ENCODE peak calls at places on chromosome 21, in four cellular contexts. One of them, this sample, is unnamed.

GRCh38 chr21:16055012-16055411 is 325.2 kb downstream of the USP25 start:
- DNase-seq in NCI-H1092 treated with DMSO at 0.1 percent for 48 hours: no peak
- DNase-seq in left kidney: no peak
- DNase-seq in DMS79 treated with DMSO at 0.1 percent for 48 hours: peak; percentile 53
- DNase-seq in this sample: no peak

GRCh38 chr21:44514746-44515358 is 25.1 kb downstream of the KRTAP10-1 start:
- DNase-seq in NCI-H1092 treated with DMSO at 0.1 percent for 48 hours: no peak
- DNase-seq in left kidney: no peak
- DNase-seq in DMS79 treated with DMSO at 0.1 percent for 48 hours: no peak
- DNase-seq in this sample: no peak

GRCh38 chr21:33780631-33781030 is 135.0 kb downstream of the ATP5PO start:
- DNase-seq in NCI-H1092 treated with DMSO at 0.1 percent for 48 hours: no peak
- DNase-seq in DMS79 treated with DMSO at 0.1 percent for 48 hours: no peak
- DNase-seq in left kidney: no peak
- DNase-seq in this sample: no peak

GRCh38 chr21:35528109-35529042 is 479.3 kb upstream of the RUNX1 start:
- DNase-seq in DMS79 treated with DMSO at 0.1 percent for 48 hours: peak; percentile 34
- DNase-seq in NCI-H1092 treated with DMSO at 0.1 percent for 48 hours: no peak
- DNase-seq in left kidney: peak; percentile 86
- DNase-seq in this sample: peak; percentile 48

GRCh38 chr21:37412603-37413360 is 46.2 kb downstream of the DYRK1A start:
- DNase-seq in NCI-H1092 treated with DMSO at 0.1 percent for 48 hours: no peak
- DNase-seq in left kidney: no peak
- DNase-seq in DMS79 treated with DMSO at 0.1 percent for 48 hours: no peak
- DNase-seq in this sample: no peak

GRCh38 chr21:34364921-34365320 is 1.1 kb downstream of the KCNE2 start:
- DNase-seq in left kidney: no peak
- DNase-seq in DMS79 treated with DMSO at 0.1 percent for 48 hours: no peak
- DNase-seq in NCI-H1092 treated with DMSO at 0.1 percent for 48 hours: no peak
- DNase-seq in this sample: no peak

GRCh38 chr21:37793660-37794059 is 122.6 kb downstream of the KCNJ6 start:
- DNase-seq in NCI-H1092 treated with DMSO at 0.1 percent for 48 hours: no peak
- DNase-seq in DMS79 treated with DMSO at 0.1 percent for 48 hours: no peak
- DNase-seq in left kidney: no peak
- DNase-seq in this sample: no peak

GRCh38 chr21:26563977-26564503 is 9.0 kb downstream of the CYYR1 start:
- DNase-seq in left kidney: no peak
- DNase-seq in DMS79 treated with DMSO at 0.1 percent for 48 hours: no peak
- DNase-seq in NCI-H1092 treated with DMSO at 0.1 percent for 48 hours: no peak
- DNase-seq in this sample: no peak

GRCh38 chr21:46498335-46499050 is 39.8 kb downstream of the DIP2A start:
- DNase-seq in DMS79 treated with DMSO at 0.1 percent for 48 hours: no peak
- DNase-seq in left kidney: no peak
- DNase-seq in NCI-H1092 treated with DMSO at 0.1 percent for 48 hours: no peak
- DNase-seq in this sample: no peak

GRCh38 chr21:28393279-28393678 is 599.4 kb downstream of the LTN1 start:
- DNase-seq in NCI-H1092 treated with DMSO at 0.1 percent for 48 hours: no peak
- DNase-seq in DMS79 treated with DMSO at 0.1 percent for 48 hours: peak; percentile 6
- DNase-seq in left kidney: peak; percentile 72
- DNase-seq in this sample: no peak

GRCh38 chr21:38809170-38809878 is 3.6 kb downstream of the ETS2 start:
- DNase-seq in DMS79 treated with DMSO at 0.1 percent for 48 hours: no peak
- DNase-seq in left kidney: no peak
- DNase-seq in NCI-H1092 treated with DMSO at 0.1 percent for 48 hours: no peak
- DNase-seq in this sample: no peak

GRCh38 chr21:36487641-36488307 is 7.9 kb upstream of the CLDN14 start:
- DNase-seq in DMS79 treated with DMSO at 0.1 percent for 48 hours: no peak
- DNase-seq in NCI-H1092 treated with DMSO at 0.1 percent for 48 hours: no peak
- DNase-seq in left kidney: no peak
- DNase-seq in this sample: no peak

GRCh38 chr21:32562426-32562825 is 22.9 kb downstream of the TCP10L start:
- DNase-seq in left kidney: peak; percentile 53
- DNase-seq in NCI-H1092 treated with DMSO at 0.1 percent for 48 hours: no peak
- DNase-seq in DMS79 treated with DMSO at 0.1 percent for 48 hours: no peak
- DNase-seq in this sample: peak; percentile 35

GRCh38 chr21:16186742-16187141 is 457.0 kb downstream of the USP25 start:
- DNase-seq in DMS79 treated with DMSO at 0.1 percent for 48 hours: no peak
- DNase-seq in NCI-H1092 treated with DMSO at 0.1 percent for 48 hours: no peak
- DNase-seq in left kidney: no peak
- DNase-seq in this sample: no peak

GRCh38 chr21:42343101-42343500 is 7.7 kb downstream of the TFF2 start:
- DNase-seq in NCI-H1092 treated with DMSO at 0.1 percent for 48 hours: no peak
- DNase-seq in DMS79 treated with DMSO at 0.1 percent for 48 hours: no peak
- DNase-seq in left kidney: no peak
- DNase-seq in this sample: no peak

GRCh38 chr21:45286671-45287437 is 841 bp downstream of the POFUT2 start:
- DNase-seq in NCI-H1092 treated with DMSO at 0.1 percent for 48 hours: no peak
- DNase-seq in left kidney: peak; percentile 69
- DNase-seq in DMS79 treated with DMSO at 0.1 percent for 48 hours: no peak
- DNase-seq in this sample: no peak

GRCh38 chr21:40049031-40049958 is 182.1 kb downstream of the PCP4 start:
- DNase-seq in left kidney: peak; percentile 35
- DNase-seq in NCI-H1092 treated with DMSO at 0.1 percent for 48 hours: peak; percentile 75
- DNase-seq in DMS79 treated with DMSO at 0.1 percent for 48 hours: peak; percentile 92
- DNase-seq in this sample: no peak

GRCh38 chr21:45823100-45823681 is 158.4 kb upstream of the COL6A1 start:
- DNase-seq in left kidney: no peak
- DNase-seq in NCI-H1092 treated with DMSO at 0.1 percent for 48 hours: no peak
- DNase-seq in DMS79 treated with DMSO at 0.1 percent for 48 hours: no peak
- DNase-seq in this sample: no peak

GRCh38 chr21:40841524-40842196 is 5.3 kb downstream of the DSCAM start:
- DNase-seq in DMS79 treated with DMSO at 0.1 percent for 48 hours: peak; percentile 89
- DNase-seq in NCI-H1092 treated with DMSO at 0.1 percent for 48 hours: peak; percentile 95
- DNase-seq in left kidney: peak; percentile 95
- DNase-seq in this sample: no peak

GRCh38 chr21:36700961-36701911 is 2.3 kb downstream of the SIM2 start:
- DNase-seq in left kidney: peak; percentile 63
- DNase-seq in NCI-H1092 treated with DMSO at 0.1 percent for 48 hours: no peak
- DNase-seq in DMS79 treated with DMSO at 0.1 percent for 48 hours: no peak
- DNase-seq in this sample: peak; percentile 14

GRCh38 chr21:41919666-41920398 is 34.0 kb downstream of the C2CD2 start:
- DNase-seq in NCI-H1092 treated with DMSO at 0.1 percent for 48 hours: no peak
- DNase-seq in left kidney: no peak
- DNase-seq in DMS79 treated with DMSO at 0.1 percent for 48 hours: no peak
- DNase-seq in this sample: no peak

GRCh38 chr21:42028754-42029385 is 18.7 kb upstream of the ZBTB21 start:
- DNase-seq in left kidney: no peak
- DNase-seq in NCI-H1092 treated with DMSO at 0.1 percent for 48 hours: no peak
- DNase-seq in DMS79 treated with DMSO at 0.1 percent for 48 hours: no peak
- DNase-seq in this sample: no peak

GRCh38 chr21:42236693-42237092 is 17.8 kb downstream of the ABCG1 start:
- DNase-seq in left kidney: no peak
- DNase-seq in DMS79 treated with DMSO at 0.1 percent for 48 hours: no peak
- DNase-seq in NCI-H1092 treated with DMSO at 0.1 percent for 48 hours: no peak
- DNase-seq in this sample: no peak

GRCh38 chr21:35179990-35180557 is 131.0 kb upstream of the RUNX1 start:
- DNase-seq in NCI-H1092 treated with DMSO at 0.1 percent for 48 hours: no peak
- DNase-seq in DMS79 treated with DMSO at 0.1 percent for 48 hours: peak; percentile 57
- DNase-seq in left kidney: no peak
- DNase-seq in this sample: no peak

GRCh38 chr21:42363331-42363730 is 3.0 kb downstream of the TFF1 start:
- DNase-seq in left kidney: no peak
- DNase-seq in NCI-H1092 treated with DMSO at 0.1 percent for 48 hours: no peak
- DNase-seq in DMS79 treated with DMSO at 0.1 percent for 48 hours: peak; percentile 33
- DNase-seq in this sample: no peak

GRCh38 chr21:44083631-44084291 is 23.4 kb upstream of the PWP2 start:
- DNase-seq in left kidney: no peak
- DNase-seq in DMS79 treated with DMSO at 0.1 percent for 48 hours: no peak
- DNase-seq in NCI-H1092 treated with DMSO at 0.1 percent for 48 hours: no peak
- DNase-seq in this sample: peak; percentile 71

GRCh38 chr21:42711667-42712066 is 58.2 kb downstream of the PDE9A start:
- DNase-seq in NCI-H1092 treated with DMSO at 0.1 percent for 48 hours: no peak
- DNase-seq in left kidney: peak; percentile 64
- DNase-seq in DMS79 treated with DMSO at 0.1 percent for 48 hours: no peak
- DNase-seq in this sample: no peak

GRCh38 chr21:36461277-36461917 is 18.5 kb downstream of the CLDN14 start:
- DNase-seq in NCI-H1092 treated with DMSO at 0.1 percent for 48 hours: no peak
- DNase-seq in DMS79 treated with DMSO at 0.1 percent for 48 hours: no peak
- DNase-seq in left kidney: no peak
- DNase-seq in this sample: no peak

GRCh38 chr21:14880922-14881321 is 183.9 kb downstream of the NRIP1 start:
- DNase-seq in DMS79 treated with DMSO at 0.1 percent for 48 hours: no peak
- DNase-seq in left kidney: no peak
- DNase-seq in NCI-H1092 treated with DMSO at 0.1 percent for 48 hours: no peak
- DNase-seq in this sample: no peak

GRCh38 chr21:37763298-37763697 is 153.0 kb downstream of the KCNJ6 start:
- DNase-seq in left kidney: no peak
- DNase-seq in NCI-H1092 treated with DMSO at 0.1 percent for 48 hours: no peak
- DNase-seq in DMS79 treated with DMSO at 0.1 percent for 48 hours: no peak
- DNase-seq in this sample: no peak

GRCh38 chr21:28193189-28193588 is 799.5 kb downstream of the LTN1 start:
- DNase-seq in left kidney: no peak
- DNase-seq in NCI-H1092 treated with DMSO at 0.1 percent for 48 hours: no peak
- DNase-seq in DMS79 treated with DMSO at 0.1 percent for 48 hours: no peak
- DNase-seq in this sample: no peak

GRCh38 chr21:30444204-30444603 is 4.1 kb downstream of the KRTAP15-1 start:
- DNase-seq in left kidney: no peak
- DNase-seq in DMS79 treated with DMSO at 0.1 percent for 48 hours: no peak
- DNase-seq in NCI-H1092 treated with DMSO at 0.1 percent for 48 hours: no peak
- DNase-seq in this sample: no peak

GRCh38 chr21:15549671-15550070 is 180.1 kb upstream of the USP25 start:
- DNase-seq in left kidney: no peak
- DNase-seq in NCI-H1092 treated with DMSO at 0.1 percent for 48 hours: no peak
- DNase-seq in DMS79 treated with DMSO at 0.1 percent for 48 hours: no peak
- DNase-seq in this sample: no peak

GRCh38 chr21:34743831-34744230 is 75.0 kb downstream of the CLIC6 start:
- DNase-seq in left kidney: no peak
- DNase-seq in DMS79 treated with DMSO at 0.1 percent for 48 hours: no peak
- DNase-seq in NCI-H1092 treated with DMSO at 0.1 percent for 48 hours: no peak
- DNase-seq in this sample: no peak

This sample was measured in stimulated activated naive CD8-positive, alpha-beta T cell treated with anti-CD3 and anti-CD28 coated beads, Interleukin-15, Interleukin-2, amounts not matched to agents 100 U/mL and 50 U/mL, for 24 hours.